ENCODE peak calls at places on chromosomes 2 and 18, in ten cellular contexts. G, I, W, S, E, P, C, X, A and O are unnamed samples.

GRCh38 chr2:74513605-74514367 is 464 bp upstream of the TLX2 start:
- DNase-seq in C (no peak), X (no peak), G (peak), S (no peak), I (peak), P (no peak), W (no peak), E (no peak), A (no peak), O (peak)

GRCh38 chr2:234571620-234572407 is 74.9 kb upstream of the ARL4C start:
- DNase-seq in X (no peak), S (no peak), A (no peak), C (no peak), I (no peak), G (no peak), E (no peak), P (no peak), W (no peak), O (no peak)

GRCh38 chr2:237231593-237231992 is 145.9 kb downstream of the COPS8 start:
- DNase-seq in S (no peak), A (peak), P (no peak), G (no peak), I (no peak), C (no peak), W (no peak), E (no peak), X (no peak), O (no peak)

GRCh38 chr2:55314985-55315384 is 46.0 kb upstream of the MTIF2 start:
- DNase-seq in P (no peak), A (no peak), W (no peak), X (no peak), E (no peak), I (no peak), G (no peak), C (no peak), S (no peak), O (no peak)

GRCh38 chr2:241862093-241862492 is 3.4 kb upstream of the PDCD1 start:
- DNase-seq in W (peak), E (no peak), C (no peak), X (no peak), G (no peak), A (peak), S (no peak), P (no peak), I (no peak), O (peak)

GRCh38 chr2:237383991-237384671 is 29.8 kb downstream of the COL6A3 start:
- DNase-seq in W (no peak), X (no peak), S (no peak), A (no peak), I (no peak), C (no peak), P (peak), E (no peak), G (no peak), O (no peak)

GRCh38 chr2:111626862-111627163 is 257.2 kb downstream of the ANAPC1 start:
- DNase-seq in X (no peak), E (no peak), C (no peak), A (no peak), I (no peak), S (no peak), G (no peak), W (no peak), P (no peak), O (no peak)

GRCh38 chr2:140734992-140735391 is 1395.8 kb downstream of the LRP1B start:
- DNase-seq in A (no peak), S (no peak), E (no peak), G (no peak), I (no peak), W (no peak), P (no peak), C (no peak), X (no peak), O (no peak)

GRCh38 chr18:55579471-55579870 is 8.5 kb downstream of the TCF4 start:
- DNase-seq in A (no peak), G (no peak), W (no peak), C (no peak), I (no peak), P (peak), E (no peak), X (no peak), S (no peak), O (no peak)

GRCh38 chr2:67854103-67854502 is 208.7 kb downstream of the C1D start:
- DNase-seq in S (no peak), C (no peak), I (no peak), P (no peak), W (no peak), E (no peak), A (no peak), G (no peak), X (no peak), O (no peak)

GRCh38 chr2:17429130-17429529 is 89.1 kb downstream of the RAD51AP2 start:
- DNase-seq in A (no peak), I (no peak), C (no peak), S (no peak), X (no peak), E (no peak), P (peak), W (no peak), G (no peak), O (no peak)

GRCh38 chr2:238098854-238099708 is 1.1 kb upstream of the ESPNL start:
- DNase-seq in X (peak), W (no peak), I (no peak), G (no peak), P (no peak), S (no peak), A (no peak), C (no peak), E (no peak), O (no peak)

GRCh38 chr2:68936889-68937288 is 15.8 kb downstream of the GKN2 start:
- DNase-seq in G (no peak), A (no peak), W (no peak), S (no peak), I (no peak), C (no peak), X (no peak), P (peak), E (no peak), O (no peak)

GRCh38 chr2:165067958-165068612 is 112.8 kb upstream of the SLC38A11 start:
- DNase-seq in S (no peak), E (no peak), A (peak), P (peak), W (peak), C (peak), I (peak), G (no peak), X (no peak), O (peak)

GRCh38 chr2:110872521-110872920 is 140.1 kb downstream of the ACOXL start:
- DNase-seq in X (no peak), W (no peak), E (no peak), I (no peak), G (no peak), P (no peak), A (no peak), S (no peak), C (no peak), O (no peak)

GRCh38 chr18:60421356-60422118 is 49.0 kb upstream of the MC4R start:
- DNase-seq in E (no peak), C (no peak), W (no peak), A (no peak), G (no peak), S (no peak), P (no peak), I (no peak), X (no peak), O (no peak)

GRCh38 chr2:134248913-134249312 is 5.0 kb upstream of the MGAT5 start:
- DNase-seq in E (no peak), X (no peak), A (no peak), P (no peak), G (no peak), C (no peak), S (no peak), I (no peak), W (no peak), O (no peak)

GRCh38 chr18:26190506-26190905 is 35.7 kb upstream of the TAF4B start:
- DNase-seq in X (no peak), C (no peak), S (no peak), G (peak), P (no peak), W (no peak), A (no peak), I (no peak), E (peak), O (no peak)

GRCh38 chr18:34729264-34729663 is 19.2 kb downstream of the DTNA start:
- DNase-seq in X (peak), A (no peak), E (no peak), G (peak), I (peak), C (peak), W (peak), S (no peak), P (peak), O (no peak)

GRCh38 chr2:125701070-125701469 is 954.9 kb upstream of the GYPC start:
- DNase-seq in A (no peak), C (no peak), P (no peak), E (no peak), S (no peak), W (no peak), I (no peak), G (no peak), X (no peak), O (no peak)

GRCh38 chr2:156589381-156590079 is 153.4 kb downstream of the GPD2 start:
- DNase-seq in C (peak), G (peak), X (no peak), S (no peak), I (no peak), P (peak), A (no peak), W (peak), E (no peak), O (no peak)

GRCh38 chr18:8994603-8995002 is 107.9 kb upstream of the NDUFV2 start:
- DNase-seq in S (no peak), E (no peak), X (no peak), A (no peak), I (no peak), W (peak), P (no peak), C (no peak), G (no peak), O (no peak)

GRCh38 chr2:74887961-74888670 is 54.2 kb downstream of the HK2 start:
- DNase-seq in G (no peak), E (no peak), W (no peak), P (no peak), S (no peak), X (no peak), C (no peak), A (no peak), I (no peak), O (no peak)

GRCh38 chr18:64171576-64171975 is 22.7 kb upstream of the LINC00305 start:
- DNase-seq in S (no peak), C (no peak), G (no peak), P (no peak), X (no peak), W (no peak), I (no peak), E (no peak), A (no peak), O (no peak)

GRCh38 chr18:44848931-44849330 is 168.2 kb downstream of the SETBP1 start:
- DNase-seq in E (no peak), I (no peak), X (no peak), A (peak), C (no peak), G (no peak), P (peak), W (no peak), S (no peak), O (no peak)

GRCh38 chr2:10471046-10471571 is 23.0 kb upstream of the ODC1 start:
- DNase-seq in G (no peak), E (no peak), W (peak), S (no peak), A (no peak), X (no peak), C (no peak), I (no peak), P (no peak), O (no peak)

GRCh38 chr2:10469301-10469700 is 21.2 kb upstream of the ODC1 start:
- DNase-seq in S (no peak), P (no peak), I (no peak), W (no peak), A (no peak), G (no peak), X (no peak), C (no peak), E (no peak), O (no peak)

GRCh38 chr2:10469955-10470568 is 21.9 kb upstream of the ODC1 start:
- DNase-seq in C (no peak), I (no peak), X (no peak), G (no peak), E (no peak), P (no peak), W (no peak), A (no peak), S (no peak), O (no peak)

GRCh38 chr2:10473121-10473756 is 25.1 kb upstream of the ODC1 start:
- DNase-seq in C (no peak), G (no peak), S (no peak), P (no peak), W (no peak), E (no peak), X (no peak), I (no peak), A (no peak), O (no peak)

GRCh38 chr2:10471956-10472355 is 23.8 kb upstream of the ODC1 start:
- DNase-seq in W (no peak), I (no peak), A (no peak), X (no peak), C (no peak), E (no peak), S (no peak), P (no peak), G (no peak), O (no peak)
- TF ChIP-seq CTCF in W (no peak), I (peak), A (no peak), X (no peak), C (no peak), E (no peak), S (no peak), P (no peak), G (no peak), O (no peak)

GRCh38 chr2:12320027-12320734 is 396.6 kb upstream of the TRIB2 start:
- DNase-seq in G (no peak), I (no peak), W (no peak), S (no peak), E (no peak), X (no peak), C (no peak), P (peak), A (no peak), O (no peak)

GRCh38 chr2:12321886-12322285 is 394.9 kb upstream of the TRIB2 start:
- DNase-seq in W (no peak), P (no peak), X (no peak), S (no peak), I (no peak), E (no peak), A (no peak), G (no peak), C (no peak), O (no peak)

GRCh38 chr2:12318427-12319057 is 398.2 kb upstream of the TRIB2 start:
- DNase-seq in E (no peak), G (no peak), A (no peak), I (no peak), W (no peak), S (no peak), P (peak), X (peak), C (no peak), O (no peak)

GRCh38 chr2:12317853-12318426 is 398.8 kb upstream of the TRIB2 start:
- DNase-seq in X (peak), E (no peak), W (no peak), S (no peak), G (no peak), I (no peak), A (no peak), P (peak), C (no peak), O (no peak)

GRCh38 chr2:12321017-12321641 is 395.6 kb upstream of the TRIB2 start:
- DNase-seq in G (no peak), X (no peak), C (no peak), I (no peak), W (peak), A (peak), P (peak), E (no peak), S (peak), O (no peak)
- TF ChIP-seq CTCF in G (no peak), X (no peak), C (no peak), I (no peak), W (peak), A (peak), P (peak), E (no peak), S (no peak), O (no peak)

DNA sequence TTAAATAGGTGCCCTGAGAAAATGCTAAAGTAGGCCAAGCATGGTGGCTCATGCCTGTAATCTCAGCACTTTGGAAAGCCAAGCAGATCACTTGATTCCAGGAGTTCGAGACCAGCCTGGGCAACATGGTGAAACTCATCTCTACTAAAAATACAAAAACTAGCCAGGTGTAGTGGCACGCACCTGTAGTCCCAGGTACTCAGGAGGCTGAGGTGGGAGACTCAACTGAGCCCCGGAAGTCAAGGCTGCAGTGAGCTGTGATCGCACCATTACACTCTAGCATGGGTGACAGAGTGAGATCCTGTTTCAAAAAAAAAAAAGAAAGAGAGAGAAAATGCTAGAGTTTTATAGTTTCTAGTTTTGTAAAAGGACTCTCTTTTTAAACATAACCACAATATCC is 12.0 kb downstream of the ANKRD44 start:
- DNase-seq in S (no peak), I (no peak), X (no peak), E (no peak), P (no peak), W (no peak), A (no peak), C (no peak), G (no peak), O (no peak)
- TF ChIP-seq CTCF in S (no peak), I (no peak), X (no peak), E (no peak), P (no peak), W (no peak), A (no peak), C (no peak), G (no peak), O (no peak)

DNA sequence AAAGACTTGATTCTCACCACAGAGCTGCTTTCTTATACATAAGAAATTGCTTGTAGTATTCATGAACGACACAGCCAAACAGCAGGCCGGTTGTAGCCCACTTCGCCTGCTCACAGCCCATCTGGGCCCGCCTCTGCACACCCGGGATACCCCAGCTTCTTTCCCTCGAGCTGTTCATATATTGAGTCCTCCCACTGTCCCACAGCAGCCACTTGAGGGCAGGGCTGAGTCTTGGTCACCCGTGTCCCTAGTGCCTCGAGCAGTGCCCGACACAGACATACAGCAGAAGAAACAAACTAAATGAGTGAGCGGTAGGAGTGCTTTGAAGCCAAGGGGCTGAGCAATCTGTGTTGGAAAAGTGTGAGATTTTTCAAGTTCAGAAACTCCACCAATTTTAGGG is 251.4 kb downstream of the KLHL29 start:
- DNase-seq in W (peak), X (no peak), I (no peak), A (peak), E (no peak), C (no peak), S (no peak), G (no peak), P (peak), O (no peak)
- TF ChIP-seq CTCF in W (peak), X (no peak), I (peak), A (peak), E (no peak), C (peak), S (no peak), G (no peak), P (peak), O (no peak)

GRCh38 chr2:30229596-30229995 is 1.7 kb upstream of the LBH start:
- DNase-seq in I (no peak), C (no peak), P (no peak), A (no peak), E (no peak), S (no peak), W (no peak), X (no peak), G (no peak), O (no peak)

GRCh38 chr2:30231726-30232026 is 342 bp downstream of the LBH start:
- DNase-seq in X (no peak), I (no peak), C (no peak), E (no peak), S (no peak), P (no peak), A (no peak), G (no peak), W (no peak), O (no peak)

GRCh38 chr2:30232027-30232800 is 880 bp downstream of the LBH start:
- DNase-seq in P (no peak), E (peak), A (peak), G (peak), X (peak), W (peak), S (no peak), C (peak), I (peak), O (peak)

GRCh38 chr2:30230855-30231725 is at the start of gene LBH:
- DNase-seq in W (peak), G (peak), I (peak), S (peak), A (peak), X (peak), P (peak), E (peak), C (peak), O (peak)

DNA sequence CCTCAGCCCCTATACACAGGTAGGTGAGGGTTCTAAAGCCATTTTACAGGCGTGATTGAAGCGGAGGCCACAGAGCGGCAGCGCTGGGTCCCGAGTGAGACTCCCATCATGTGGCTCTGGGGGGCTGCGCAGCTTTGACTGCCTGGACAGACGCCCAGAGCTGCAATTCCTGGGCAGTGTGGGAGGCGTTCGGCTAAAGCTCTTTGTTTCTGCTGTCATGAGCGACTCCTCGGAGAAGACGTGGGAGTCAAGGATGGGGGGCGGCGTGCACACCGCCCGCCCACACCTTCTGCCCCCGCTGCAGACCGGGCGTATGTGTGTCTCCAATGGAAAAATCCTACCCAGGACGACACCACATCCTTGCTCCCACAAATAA is 867 bp upstream of the LBH start:
- DNase-seq in P (peak), C (peak), G (no peak), S (no peak), E (no peak), I (peak), X (no peak), A (peak), W (peak), O (peak)
- TF ChIP-seq CTCF in P (no peak), C (peak), G (no peak), S (no peak), E (peak), I (peak), X (no peak), A (peak), W (peak), O (no peak)

DNA sequence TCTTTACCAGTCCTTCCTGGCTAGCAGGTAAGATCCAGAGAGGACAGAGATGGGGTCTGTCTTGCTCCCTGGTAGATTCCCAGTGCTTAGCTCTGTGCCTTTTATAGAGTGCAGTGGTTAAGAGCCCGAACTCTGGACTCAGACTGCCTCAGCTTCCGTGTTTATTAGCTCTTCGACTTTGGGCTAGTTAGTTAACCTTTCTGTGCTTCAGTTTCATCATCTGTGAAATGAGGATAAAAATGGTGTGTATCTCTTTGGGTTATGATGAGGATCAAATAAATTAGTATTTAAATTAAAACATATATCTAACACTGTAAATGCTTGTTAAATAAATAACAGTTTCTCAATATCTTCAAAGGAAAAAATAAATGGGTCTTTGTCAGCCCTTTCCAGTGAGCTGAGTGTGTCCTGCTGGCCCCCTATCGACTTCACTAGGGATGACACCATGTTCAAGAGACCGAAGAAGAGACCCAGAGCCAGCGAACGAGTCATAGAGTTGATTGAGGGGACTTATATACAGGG is 38.2 kb downstream of the CERS6 start:
- DNase-seq in W (peak), A (no peak), X (peak), P (peak), I (peak), S (no peak), C (no peak), G (no peak), E (no peak), O (peak)
- TF ChIP-seq CTCF in W (peak), A (peak), X (peak), P (peak), I (peak), S (no peak), C (peak), G (no peak), E (no peak), O (peak)

GRCh38 chr2:120026890-120027289 is 14.0 kb downstream of the EPB41L5 start:
- DNase-seq in G (no peak), X (no peak), C (no peak), I (no peak), P (no peak), S (no peak), E (no peak), W (no peak), A (no peak), O (no peak)
- TF ChIP-seq CTCF in G (no peak), X (no peak), C (peak), I (peak), P (peak), S (no peak), E (no peak), W (no peak), A (no peak), O (peak)

GRCh38 chr18:79523221-79523737 is 127.5 kb downstream of the NFATC1 start:
- DNase-seq in P (no peak), S (no peak), E (peak), A (peak), W (no peak), I (peak), G (peak), X (no peak), C (no peak), O (no peak)
- TF ChIP-seq CTCF in P (no peak), S (no peak), E (no peak), A (no peak), W (no peak), I (no peak), G (no peak), X (no peak), C (no peak), O (no peak)